ENCODE peak calls at places on chromosome 2, in ten cellular contexts. One of them, this sample, is unnamed.

GRCh38 chr2:219571311-219572236 is at the start of gene OBSL1:
- DNase-seq in MCF 10A: peak; percentile 60
- DNase-seq in mammary epithelial cell: peak; percentile 65
- DNase-seq in activated CD8-positive, alpha-beta T cell treated with anti-CD3 and anti-CD28 coated beads for 36 hours: no peak
- DNase-seq in transverse colon: peak; percentile 41
- DNase-seq in progenitor cell of endocrine pancreas: peak; percentile 77
- DNase-seq in mesothelial cell of epicardium: peak; percentile 78
- DNase-seq in heart left ventricle: peak; percentile 91
- DNase-seq in astrocyte of the spinal cord: peak; percentile 73
- DNase-seq in kidney epithelial cell: no peak
- DNase-seq in this sample: peak; percentile 51

GRCh38 chr2:18912225-18912888 is 323.0 kb upstream of the NT5C1B start:
- DNase-seq in activated CD8-positive, alpha-beta T cell treated with anti-CD3 and anti-CD28 coated beads for 36 hours: no peak
- DNase-seq in kidney epithelial cell: no peak
- DNase-seq in mammary epithelial cell: no peak
- DNase-seq in astrocyte of the spinal cord: no peak
- DNase-seq in MCF 10A: no peak
- DNase-seq in mesothelial cell of epicardium: no peak
- DNase-seq in transverse colon: no peak
- DNase-seq in heart left ventricle: no peak
- DNase-seq in progenitor cell of endocrine pancreas: no peak
- DNase-seq in this sample: no peak

GRCh38 chr2:62724886-62725711 is 19.6 kb downstream of the EHBP1 start:
- DNase-seq in MCF 10A: peak; percentile 72
- DNase-seq in heart left ventricle: peak; percentile 24
- DNase-seq in kidney epithelial cell: no peak
- DNase-seq in mesothelial cell of epicardium: no peak
- DNase-seq in transverse colon: peak; percentile 26
- DNase-seq in mammary epithelial cell: no peak
- DNase-seq in progenitor cell of endocrine pancreas: no peak
- DNase-seq in astrocyte of the spinal cord: no peak
- DNase-seq in activated CD8-positive, alpha-beta T cell treated with anti-CD3 and anti-CD28 coated beads for 36 hours: peak; percentile 45
- DNase-seq in this sample: no peak

GRCh38 chr2:10075571-10076209 is 4.5 kb downstream of the CYS1 start:
- DNase-seq in activated CD8-positive, alpha-beta T cell treated with anti-CD3 and anti-CD28 coated beads for 36 hours: no peak
- DNase-seq in transverse colon: no peak
- DNase-seq in heart left ventricle: no peak
- DNase-seq in astrocyte of the spinal cord: no peak
- DNase-seq in progenitor cell of endocrine pancreas: no peak
- DNase-seq in MCF 10A: no peak
- DNase-seq in kidney epithelial cell: no peak
- DNase-seq in mammary epithelial cell: no peak
- DNase-seq in mesothelial cell of epicardium: no peak
- DNase-seq in this sample: no peak

GRCh38 chr2:207166349-207167128 is 791 bp upstream of the KLF7 start:
- DNase-seq in transverse colon: peak; percentile 69
- DNase-seq in MCF 10A: peak; percentile 76
- DNase-seq in mammary epithelial cell: peak; percentile 75
- DNase-seq in heart left ventricle: peak; percentile 90
- DNase-seq in astrocyte of the spinal cord: peak; percentile 87
- DNase-seq in activated CD8-positive, alpha-beta T cell treated with anti-CD3 and anti-CD28 coated beads for 36 hours: peak; percentile 66
- DNase-seq in kidney epithelial cell: no peak
- DNase-seq in progenitor cell of endocrine pancreas: peak; percentile 70
- DNase-seq in mesothelial cell of epicardium: peak; percentile 71
- DNase-seq in this sample: peak; percentile 85

GRCh38 chr2:206693399-206694137 is 24.6 kb downstream of the DYTN start:
- DNase-seq in transverse colon: no peak
- DNase-seq in mesothelial cell of epicardium: no peak
- DNase-seq in MCF 10A: peak; percentile 73
- DNase-seq in astrocyte of the spinal cord: peak; percentile 66
- DNase-seq in progenitor cell of endocrine pancreas: peak; percentile 24
- DNase-seq in activated CD8-positive, alpha-beta T cell treated with anti-CD3 and anti-CD28 coated beads for 36 hours: peak; percentile 33
- DNase-seq in kidney epithelial cell: peak; percentile 26
- DNase-seq in mammary epithelial cell: peak; percentile 55
- DNase-seq in heart left ventricle: no peak
- DNase-seq in this sample: peak; percentile 51

GRCh38 chr2:106165064-106165463 is 29.0 kb downstream of the UXS1 start:
- DNase-seq in activated CD8-positive, alpha-beta T cell treated with anti-CD3 and anti-CD28 coated beads for 36 hours: peak; percentile 56
- DNase-seq in mammary epithelial cell: no peak
- DNase-seq in progenitor cell of endocrine pancreas: no peak
- DNase-seq in astrocyte of the spinal cord: no peak
- DNase-seq in MCF 10A: no peak
- DNase-seq in heart left ventricle: no peak
- DNase-seq in mesothelial cell of epicardium: no peak
- DNase-seq in kidney epithelial cell: no peak
- DNase-seq in transverse colon: no peak
- DNase-seq in this sample: no peak

GRCh38 chr2:24836706-24837105 is 43.5 kb downstream of the CENPO start:
- DNase-seq in MCF 10A: no peak
- DNase-seq in heart left ventricle: no peak
- DNase-seq in activated CD8-positive, alpha-beta T cell treated with anti-CD3 and anti-CD28 coated beads for 36 hours: no peak
- DNase-seq in progenitor cell of endocrine pancreas: no peak
- DNase-seq in transverse colon: no peak
- DNase-seq in astrocyte of the spinal cord: no peak
- DNase-seq in kidney epithelial cell: no peak
- DNase-seq in mammary epithelial cell: no peak
- DNase-seq in mesothelial cell of epicardium: no peak
- DNase-seq in this sample: no peak

GRCh38 chr2:219523031-219523671 is 8.9 kb downstream of the ASIC4 start:
- DNase-seq in transverse colon: no peak
- DNase-seq in kidney epithelial cell: no peak
- DNase-seq in progenitor cell of endocrine pancreas: no peak
- DNase-seq in MCF 10A: no peak
- DNase-seq in heart left ventricle: no peak
- DNase-seq in mammary epithelial cell: no peak
- DNase-seq in mesothelial cell of epicardium: no peak
- DNase-seq in astrocyte of the spinal cord: no peak
- DNase-seq in activated CD8-positive, alpha-beta T cell treated with anti-CD3 and anti-CD28 coated beads for 36 hours: peak; percentile 24
- DNase-seq in this sample: no peak

GRCh38 chr2:219126555-219126954 is 34.1 kb downstream of the NHEJ1 start:
- DNase-seq in mammary epithelial cell: no peak
- DNase-seq in heart left ventricle: no peak
- DNase-seq in kidney epithelial cell: no peak
- DNase-seq in transverse colon: peak; percentile 48
- DNase-seq in progenitor cell of endocrine pancreas: no peak
- DNase-seq in astrocyte of the spinal cord: no peak
- DNase-seq in activated CD8-positive, alpha-beta T cell treated with anti-CD3 and anti-CD28 coated beads for 36 hours: no peak
- DNase-seq in mesothelial cell of epicardium: no peak
- DNase-seq in MCF 10A: no peak
- DNase-seq in this sample: no peak

GRCh38 chr2:99840831-99841230 is 301.6 kb downstream of the AFF3 start:
- DNase-seq in heart left ventricle: no peak
- DNase-seq in MCF 10A: no peak
- DNase-seq in mesothelial cell of epicardium: no peak
- DNase-seq in transverse colon: no peak
- DNase-seq in astrocyte of the spinal cord: no peak
- DNase-seq in progenitor cell of endocrine pancreas: no peak
- DNase-seq in mammary epithelial cell: no peak
- DNase-seq in kidney epithelial cell: no peak
- DNase-seq in activated CD8-positive, alpha-beta T cell treated with anti-CD3 and anti-CD28 coated beads for 36 hours: no peak
- DNase-seq in this sample: no peak
- TF ChIP-seq CTCF in heart left ventricle: no peak
- TF ChIP-seq CTCF in MCF 10A: no peak
- TF ChIP-seq CTCF in mesothelial cell of epicardium: no peak
- TF ChIP-seq CTCF in transverse colon: no peak
- TF ChIP-seq CTCF in astrocyte of the spinal cord: no peak
- TF ChIP-seq CTCF in progenitor cell of endocrine pancreas: no peak
- TF ChIP-seq CTCF in mammary epithelial cell: no peak
- TF ChIP-seq CTCF in kidney epithelial cell: no peak
- TF ChIP-seq CTCF in activated CD8-positive, alpha-beta T cell treated with anti-CD3 and anti-CD28 coated beads for 36 hours: no peak
- TF ChIP-seq CTCF in this sample: no peak

GRCh38 chr2:8877332-8877731 is 39.9 kb upstream of the KIDINS220 start:
- DNase-seq in transverse colon: no peak
- DNase-seq in heart left ventricle: no peak
- DNase-seq in astrocyte of the spinal cord: no peak
- DNase-seq in mammary epithelial cell: no peak
- DNase-seq in progenitor cell of endocrine pancreas: no peak
- DNase-seq in kidney epithelial cell: no peak
- DNase-seq in mesothelial cell of epicardium: no peak
- DNase-seq in MCF 10A: no peak
- DNase-seq in activated CD8-positive, alpha-beta T cell treated with anti-CD3 and anti-CD28 coated beads for 36 hours: no peak
- DNase-seq in this sample: no peak
- TF ChIP-seq CTCF in transverse colon: no peak
- TF ChIP-seq CTCF in heart left ventricle: no peak
- TF ChIP-seq CTCF in astrocyte of the spinal cord: no peak
- TF ChIP-seq CTCF in mammary epithelial cell: no peak
- TF ChIP-seq CTCF in progenitor cell of endocrine pancreas: no peak
- TF ChIP-seq CTCF in kidney epithelial cell: no peak
- TF ChIP-seq CTCF in mesothelial cell of epicardium: no peak
- TF ChIP-seq CTCF in MCF 10A: no peak
- TF ChIP-seq CTCF in activated CD8-positive, alpha-beta T cell treated with anti-CD3 and anti-CD28 coated beads for 36 hours: no peak
- TF ChIP-seq CTCF in this sample: no peak

DNA sequence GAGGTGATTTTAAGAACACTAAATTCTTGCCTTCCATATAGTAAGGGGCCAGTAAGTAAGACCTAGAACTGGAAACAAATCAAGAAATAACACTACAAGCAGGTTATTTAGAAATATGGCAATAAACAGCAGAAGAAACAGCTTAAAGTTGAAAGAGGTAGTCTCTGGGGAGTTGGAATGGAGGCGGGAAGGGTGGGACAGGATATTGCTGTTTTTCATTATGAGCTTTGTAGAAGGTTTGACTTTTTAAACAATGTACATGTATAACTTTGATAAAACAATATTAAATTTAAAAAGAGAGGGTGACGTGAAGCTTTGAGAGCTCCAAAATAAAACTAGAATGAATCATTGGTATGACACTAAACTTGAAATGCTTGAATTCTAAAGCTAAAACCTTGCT is 177.8 kb downstream of the RBM43 start:
- DNase-seq in progenitor cell of endocrine pancreas: no peak
- DNase-seq in transverse colon: no peak
- DNase-seq in astrocyte of the spinal cord: no peak
- DNase-seq in mesothelial cell of epicardium: no peak
- DNase-seq in heart left ventricle: no peak
- DNase-seq in MCF 10A: no peak
- DNase-seq in mammary epithelial cell: no peak
- DNase-seq in kidney epithelial cell: no peak
- DNase-seq in activated CD8-positive, alpha-beta T cell treated with anti-CD3 and anti-CD28 coated beads for 36 hours: no peak
- DNase-seq in this sample: no peak
- TF ChIP-seq CTCF in progenitor cell of endocrine pancreas: no peak
- TF ChIP-seq CTCF in transverse colon: no peak
- TF ChIP-seq CTCF in astrocyte of the spinal cord: no peak
- TF ChIP-seq CTCF in mesothelial cell of epicardium: no peak
- TF ChIP-seq CTCF in heart left ventricle: no peak
- TF ChIP-seq CTCF in MCF 10A: no peak
- TF ChIP-seq CTCF in mammary epithelial cell: no peak
- TF ChIP-seq CTCF in kidney epithelial cell: no peak
- TF ChIP-seq CTCF in activated CD8-positive, alpha-beta T cell treated with anti-CD3 and anti-CD28 coated beads for 36 hours: no peak
- TF ChIP-seq CTCF in this sample: no peak

DNA sequence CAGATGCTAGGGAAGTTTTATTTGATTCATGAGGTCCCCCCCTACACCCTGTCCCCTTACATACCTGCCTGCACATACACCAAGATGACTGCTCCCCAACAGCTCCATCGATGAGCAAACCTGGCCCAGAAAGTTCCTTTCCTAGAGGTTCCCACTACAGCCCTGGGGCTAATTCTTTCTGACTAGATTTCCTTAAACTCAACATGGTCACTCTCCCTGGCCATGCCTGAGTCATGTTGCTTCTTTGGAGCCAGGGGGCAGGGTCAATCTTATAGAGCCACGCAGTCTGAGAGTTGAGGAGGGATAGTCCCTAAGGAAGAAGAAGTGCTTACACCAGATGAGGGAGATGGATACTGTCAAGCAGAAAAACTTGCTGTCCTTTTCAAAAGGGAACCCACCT is 67.7 kb upstream of the GLI2 start:
- DNase-seq in progenitor cell of endocrine pancreas: no peak
- DNase-seq in mesothelial cell of epicardium: no peak
- DNase-seq in MCF 10A: no peak
- DNase-seq in transverse colon: no peak
- DNase-seq in mammary epithelial cell: no peak
- DNase-seq in activated CD8-positive, alpha-beta T cell treated with anti-CD3 and anti-CD28 coated beads for 36 hours: no peak
- DNase-seq in astrocyte of the spinal cord: no peak
- DNase-seq in heart left ventricle: no peak
- DNase-seq in kidney epithelial cell: no peak
- DNase-seq in this sample: no peak
- TF ChIP-seq CTCF in progenitor cell of endocrine pancreas: no peak
- TF ChIP-seq CTCF in mesothelial cell of epicardium: no peak
- TF ChIP-seq CTCF in MCF 10A: no peak
- TF ChIP-seq CTCF in transverse colon: no peak
- TF ChIP-seq CTCF in mammary epithelial cell: no peak
- TF ChIP-seq CTCF in activated CD8-positive, alpha-beta T cell treated with anti-CD3 and anti-CD28 coated beads for 36 hours: no peak
- TF ChIP-seq CTCF in astrocyte of the spinal cord: no peak
- TF ChIP-seq CTCF in heart left ventricle: no peak
- TF ChIP-seq CTCF in kidney epithelial cell: no peak
- TF ChIP-seq CTCF in this sample: no peak